ENCODE peak calls at places on chromosomes 16 and 17, in four cellular contexts. One of them, this sample, is unnamed.

GRCh38 chr16:84482001-84482891 is 22.2 kb downstream of the MEAK7 start:
- DNase-seq in Calu3: no peak
- DNase-seq in AG08395: no peak
- DNase-seq in NCI-H1436: no peak
- DNase-seq in this sample: no peak

GRCh38 chr17:39972271-39972670 is 8.3 kb upstream of the PSMD3 start:
- DNase-seq in Calu3: no peak
- DNase-seq in NCI-H1436: no peak
- DNase-seq in AG08395: no peak
- DNase-seq in this sample: no peak

GRCh38 chr16:55703003-55704001 is 47.5 kb downstream of the SLC6A2 start:
- DNase-seq in Calu3: peak
- DNase-seq in AG08395: peak
- DNase-seq in NCI-H1436: peak
- DNase-seq in this sample: peak

GRCh38 chr17:17375826-17376225 is 72.7 kb downstream of the NT5M start:
- DNase-seq in AG08395: no peak
- DNase-seq in NCI-H1436: no peak
- DNase-seq in Calu3: no peak
- DNase-seq in this sample: no peak

GRCh38 chr16:86322840-86323239 is 187.5 kb upstream of the FOXF1 start:
- DNase-seq in AG08395: no peak
- DNase-seq in Calu3: no peak
- DNase-seq in NCI-H1436: no peak
- DNase-seq in this sample: no peak

GRCh38 chr16:11329080-11329491 is 16.2 kb upstream of the RMI2 start:
- DNase-seq in Calu3: no peak
- DNase-seq in NCI-H1436: no peak
- DNase-seq in AG08395: peak
- DNase-seq in this sample: no peak

GRCh38 chr16:2914233-2914632 is 2.5 kb downstream of the FLYWCH1 start:
- DNase-seq in AG08395: no peak
- DNase-seq in NCI-H1436: no peak
- DNase-seq in Calu3: no peak
- DNase-seq in this sample: no peak

GRCh38 chr17:47781397-47781796 is 40.2 kb downstream of the OSBPL7 start:
- DNase-seq in Calu3: no peak
- DNase-seq in NCI-H1436: no peak
- DNase-seq in AG08395: no peak
- DNase-seq in this sample: no peak

GRCh38 chr16:74146643-74147042 is 150.0 kb upstream of the PSMD7 start:
- DNase-seq in AG08395: no peak
- DNase-seq in Calu3: no peak
- DNase-seq in NCI-H1436: no peak
- DNase-seq in this sample: no peak

GRCh38 chr17:18921912-18922451 is 30.0 kb upstream of the SLC5A10 start:
- DNase-seq in NCI-H1436: no peak
- DNase-seq in Calu3: peak
- DNase-seq in AG08395: no peak
- DNase-seq in this sample: no peak

GRCh38 chr17:57445772-57446472 is 189.6 kb downstream of the MSI2 start:
- DNase-seq in AG08395: no peak
- DNase-seq in NCI-H1436: no peak
- DNase-seq in Calu3: no peak
- DNase-seq in this sample: no peak

GRCh38 chr17:34349748-34350147 is 6.5 kb upstream of the CCL13 start:
- DNase-seq in AG08395: no peak
- DNase-seq in NCI-H1436: no peak
- DNase-seq in Calu3: no peak
- DNase-seq in this sample: no peak

GRCh38 chr16:71426069-71426879 is 15.6 kb downstream of the TLE7 start:
- DNase-seq in NCI-H1436: peak
- DNase-seq in Calu3: peak
- DNase-seq in AG08395: peak
- DNase-seq in this sample: no peak

This sample was measured in RKO.